ENCODE peak calls at places on chromosome 6, in five cellular contexts. F is K562, M is SK-N-SH, Q is endothelial cell of umbilical vein, R is HCT116. P is an unnamed sample.

GRCh38 chr6:40898073-40898472 is 140.9 kb downstream of the UNC5CL start:
- DNase-seq in F (no peak), M (no peak), Q (no peak), R (no peak), P (no peak)

GRCh38 chr6:56727097-56727845 is 84.6 kb upstream of the DST start:
- DNase-seq in F (no peak), M (no peak), Q (no peak), R (no peak), P (no peak)

GRCh38 chr6:170152989-170153388 is 137.9 kb downstream of the DLL1 start:
- DNase-seq in F (peak; percentile 28), M (no peak), Q (no peak), R (peak; percentile 63), P (no peak)

GRCh38 chr6:121305957-121306607 is 28.2 kb downstream of the TBC1D32 start:
- DNase-seq in F (peak; percentile 16), M (peak; percentile 27), Q (peak; percentile 54), R (peak; percentile 35), P (peak; percentile 18)

GRCh38 chr6:71294121-71294523 is 5.5 kb downstream of the OGFRL1 start:
- DNase-seq in F (no peak), M (no peak), Q (peak; percentile 24), R (no peak), P (no peak)

GRCh38 chr6:151807513-151808330 is at the start of gene ESR1:
- DNase-seq in F (no peak), M (peak; percentile 33), Q (peak; percentile 20), R (no peak), P (no peak)

GRCh38 chr6:155171747-155172191 is 92.0 kb upstream of the CLDN20 start:
- DNase-seq in F (no peak), M (no peak), Q (peak; percentile 85), R (no peak), P (no peak)

GRCh38 chr6:160667854-160668481 is 3.9 kb upstream of the LPA start:
- DNase-seq in F (peak; percentile 70), M (peak; percentile 26), Q (no peak), R (peak; percentile 35), P (no peak)

GRCh38 chr6:130934848-130935585 is 107.8 kb downstream of the SMLR1 start:
- DNase-seq in F (no peak), M (no peak), Q (no peak), R (no peak), P (no peak)

GRCh38 chr6:166540631-166541331 is 45.7 kb downstream of the RAMACL start:
- DNase-seq in F (peak; percentile 23), M (no peak), Q (no peak), R (no peak), P (no peak)

GRCh38 chr6:165744515-165745228 is 81.6 kb upstream of the PDE10A start:
- DNase-seq in F (no peak), M (no peak), Q (no peak), R (no peak), P (no peak)

GRCh38 chr6:44422534-44422933 is 35.0 kb downstream of the CDC5L start:
- DNase-seq in F (no peak), M (no peak), Q (no peak), R (no peak), P (no peak)

GRCh38 chr6:24689964-24690363 is 23.1 kb downstream of the ACOT13 start:
- DNase-seq in F (no peak), M (no peak), Q (no peak), R (no peak), P (no peak)

GRCh38 chr6:13762648-13763441 is 51.2 kb upstream of the RANBP9 start:
- DNase-seq in F (no peak), M (no peak), Q (no peak), R (no peak), P (peak; percentile 99)

GRCh38 chr6:7656355-7656754 is 66.4 kb downstream of the SNRNP48 start:
- DNase-seq in F (no peak), M (no peak), Q (no peak), R (no peak), P (no peak)

GRCh38 chr6:36028887-36029324 is 1.3 kb downstream of the MAPK14 start:
- DNase-seq in F (no peak), M (peak; percentile 53), Q (peak; percentile 94), R (no peak), P (peak; percentile 77)

GRCh38 chr6:159941286-159942113 is 27.4 kb upstream of the IGF2R start:
- DNase-seq in F (no peak), M (peak; percentile 14), Q (no peak), R (peak; percentile 12), P (no peak)

GRCh38 chr6:156687875-156688549 is 89.2 kb upstream of the ARID1B start:
- DNase-seq in F (peak; percentile 74), M (peak; percentile 58), Q (peak; percentile 36), R (peak; percentile 10), P (no peak)

GRCh38 chr6:8837343-8837742 is 402.0 kb upstream of the SLC35B3 start:
- DNase-seq in F (no peak), M (no peak), Q (no peak), R (no peak), P (no peak)

GRCh38 chr6:53673138-53673801 is 7.7 kb upstream of the KLHL31 start:
- DNase-seq in F (no peak), M (no peak), Q (peak; percentile 86), R (peak; percentile 69), P (peak; percentile 68)

GRCh38 chr6:157656437-157657005 is 166.5 kb upstream of the SNX9 start:
- DNase-seq in F (no peak), M (no peak), Q (no peak), R (no peak), P (no peak)

GRCh38 chr6:169316651-169317050 is 63.0 kb upstream of the THBS2 start:
- DNase-seq in F (no peak), M (no peak), Q (no peak), R (no peak), P (no peak)

GRCh38 chr6:38443341-38443740 is 196.4 kb downstream of the BTBD9 start:
- DNase-seq in F (no peak), M (no peak), Q (no peak), R (no peak), P (no peak)

GRCh38 chr6:139973602-139974373 is 599.3 kb upstream of the CITED2 start:
- DNase-seq in F (no peak), M (no peak), Q (peak; percentile 90), R (no peak), P (no peak)

GRCh38 chr6:119028106-119028505 is 50.4 kb downstream of the FAM184A start:
- DNase-seq in F (no peak), M (no peak), Q (no peak), R (no peak), P (no peak)

GRCh38 chr6:125792172-125792571 is 1.4 kb downstream of the NCOA7 start:
- DNase-seq in F (no peak), M (no peak), Q (no peak), R (no peak), P (no peak)

GRCh38 chr6:55137925-55138324 is 36.4 kb upstream of the HCRTR2 start:
- DNase-seq in F (no peak), M (no peak), Q (no peak), R (no peak), P (no peak)

GRCh38 chr6:13406781-13407180 is 78.4 kb upstream of the TBC1D7 start:
- DNase-seq in F (no peak), M (no peak), Q (no peak), R (peak; percentile 16), P (no peak)

GRCh38 chr6:111870751-111871064 is 2.5 kb downstream of the FYN start:
- DNase-seq in F (no peak), M (no peak), Q (peak; percentile 45), R (no peak), P (no peak)

GRCh38 chr6:111870054-111870750 is 3.0 kb downstream of the FYN start:
- DNase-seq in F (peak; percentile 52), M (no peak), Q (no peak), R (no peak), P (no peak)

GRCh38 chr6:111872521-111873177 is 603 bp downstream of the FYN start:
- DNase-seq in F (peak; percentile 54), M (peak; percentile 70), Q (peak; percentile 35), R (no peak), P (no peak)

GRCh38 chr6:111871725-111872520 is 1.3 kb downstream of the FYN start:
- DNase-seq in F (peak; percentile 76), M (peak; percentile 71), Q (peak; percentile 60), R (no peak), P (no peak)

DNA sequence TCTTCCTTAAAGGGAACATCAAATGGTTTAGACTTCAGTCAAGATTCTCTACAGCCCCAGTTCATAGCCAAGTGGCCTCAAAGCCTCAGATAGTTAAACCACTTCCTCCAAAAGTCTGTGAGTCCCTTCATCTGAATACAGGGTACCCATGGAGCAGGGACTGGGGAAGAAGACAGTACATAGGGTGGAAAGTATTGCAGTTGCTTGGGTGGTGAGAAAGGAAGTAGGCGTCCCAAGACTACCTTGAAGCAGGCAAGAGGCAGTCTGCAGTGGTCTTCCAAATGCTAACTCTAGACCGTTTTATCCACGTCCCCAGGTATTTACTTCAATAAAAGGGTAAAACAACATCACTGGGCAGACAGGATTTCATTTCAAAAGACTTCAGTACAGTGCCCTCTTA is 2.0 kb downstream of the FYN start:
- DNase-seq in F (no peak), M (no peak), Q (peak; percentile 45), R (no peak), P (no peak)
- H3K9ac ChIP-seq in F (no peak overlapping the region), M (peak overlapping the region; percentile 76), Q (peak overlapping the region; percentile 47), R (no peak overlapping the region), P (peak overlapping the region; percentile 83)

DNA sequence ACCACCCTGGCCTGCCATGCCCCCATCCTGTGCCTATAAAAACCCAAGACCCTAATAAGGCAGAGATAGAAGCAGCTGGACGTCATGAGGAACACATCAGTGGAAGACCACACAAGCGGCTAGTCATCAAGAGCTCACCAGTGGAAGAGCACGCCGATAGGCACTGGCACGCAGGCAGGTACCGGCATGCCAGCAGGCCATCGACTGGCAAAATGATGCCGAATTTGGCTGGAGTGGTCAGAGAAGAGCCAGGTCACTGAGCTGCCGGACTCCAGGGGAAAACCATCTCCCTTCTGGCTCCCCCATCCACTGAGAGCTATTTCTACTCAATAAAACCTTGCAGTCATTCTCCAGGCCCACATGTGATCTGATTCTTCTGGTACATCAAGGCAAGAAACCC is 227.6 kb upstream of the EXOC2 start:
- DNase-seq in F (no peak), M (no peak), Q (no peak), R (no peak), P (no peak)
- H3K9me3 ChIP-seq in F (no peaks in the 10 kb centered on the region), M (no peaks in the 10 kb centered on the region), Q (peaks cover 2% of the 10 kb centered on the region), R (no peaks in the 10 kb centered on the region), P (no peaks in the 10 kb centered on the region)

DNA sequence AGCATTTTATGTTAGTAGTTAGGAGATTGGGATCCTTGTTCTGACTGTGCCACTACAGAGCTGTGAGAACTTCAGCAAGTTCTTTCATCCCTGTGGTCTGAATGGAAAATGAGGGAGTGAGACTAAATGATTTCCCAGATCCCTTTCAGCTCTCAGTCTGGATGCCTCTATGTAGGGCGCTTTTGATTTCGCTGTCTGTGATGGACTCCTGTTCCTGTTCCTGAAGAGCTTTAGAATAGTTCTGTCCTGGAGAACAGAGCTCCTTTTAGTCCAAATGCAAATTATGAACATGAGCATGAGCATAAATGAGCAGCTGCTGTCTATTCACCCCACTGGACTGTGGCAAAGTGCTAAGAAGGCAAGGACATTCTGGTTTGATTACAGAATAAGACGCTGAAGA is 61.4 kb upstream of the NT5E start:
- DNase-seq in F (no peak), M (no peak), Q (no peak), R (no peak), P (no peak)
- TF ChIP-seq POLR2AphosphoS5 in F (no peak), M (no peak), Q (no peak), R (no peak), P (no peak)

DNA sequence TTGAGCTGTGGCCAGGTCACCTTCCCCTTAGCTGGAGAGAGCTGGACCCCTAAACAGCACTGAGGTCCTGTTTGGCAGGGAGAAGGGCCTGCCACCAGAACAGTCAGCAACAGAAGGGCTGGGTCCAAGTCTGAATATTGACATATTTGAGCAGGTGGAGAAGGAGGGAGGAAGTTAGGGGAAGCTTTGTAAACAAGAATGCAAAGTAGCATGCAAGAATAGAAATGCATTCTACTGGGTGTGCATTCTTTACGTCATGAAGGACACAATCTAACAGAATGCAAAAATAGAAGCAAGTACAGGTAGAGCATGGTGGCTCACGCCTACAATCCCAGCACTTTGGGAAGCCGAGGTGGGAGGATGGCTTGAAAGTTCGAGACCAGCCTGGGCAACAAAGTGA is 100.5 kb downstream of the QRSL1 start:
- DNase-seq in F (no peak), M (no peak), Q (no peak), R (no peak), P (no peak)
- H3K9ac ChIP-seq in F (no peak overlapping the region), M (no peak overlapping the region), Q (no peak overlapping the region), R (no peak overlapping the region), P (no peak overlapping the region)

P was measured in SK-N-MC.